ENCODE peak calls at places on chromosomes 7 and 10, in nine cellular contexts. One of them, this sample, is unnamed. For H3K4me1, the result is how much of the 10 kb centered on the place peaks cover.

GRCh38 chr10:51920672-51921071 is 221.3 kb upstream of the CSTF2T start:
- DNase-seq in mesendoderm: no peak
- DNase-seq in OCI-LY7: no peak
- DNase-seq in CD8-positive, alpha-beta memory T cell: no peak
- DNase-seq in CD4-positive, CD25-positive, alpha-beta regulatory T cell: no peak
- DNase-seq in A549: no peak
- DNase-seq in CD4-positive, alpha-beta memory T cell: no peak
- DNase-seq in psoas muscle: no peak
- DNase-seq in astrocyte: no peak
- DNase-seq in this sample: no peak

GRCh38 chr7:142880886-142881505 is 4.5 kb downstream of the TRPV6 start:
- DNase-seq in mesendoderm: peak
- DNase-seq in OCI-LY7: peak
- DNase-seq in CD8-positive, alpha-beta memory T cell: peak
- DNase-seq in CD4-positive, CD25-positive, alpha-beta regulatory T cell: peak
- DNase-seq in A549: peak
- DNase-seq in CD4-positive, alpha-beta memory T cell: peak
- DNase-seq in psoas muscle: no peak
- DNase-seq in astrocyte: no peak
- DNase-seq in this sample: peak

GRCh38 chr7:146709628-146710027 is 593.0 kb downstream of the CNTNAP2 start:
- DNase-seq in mesendoderm: no peak
- DNase-seq in OCI-LY7: no peak
- DNase-seq in CD8-positive, alpha-beta memory T cell: no peak
- DNase-seq in CD4-positive, CD25-positive, alpha-beta regulatory T cell: no peak
- DNase-seq in A549: no peak
- DNase-seq in CD4-positive, alpha-beta memory T cell: no peak
- DNase-seq in psoas muscle: no peak
- DNase-seq in astrocyte: no peak
- DNase-seq in this sample: peak

GRCh38 chr10:124010563-124011131 is 82.8 kb downstream of the CHST15 start:
- DNase-seq in mesendoderm: peak
- DNase-seq in OCI-LY7: no peak
- DNase-seq in CD8-positive, alpha-beta memory T cell: no peak
- DNase-seq in CD4-positive, CD25-positive, alpha-beta regulatory T cell: no peak
- DNase-seq in A549: no peak
- DNase-seq in CD4-positive, alpha-beta memory T cell: no peak
- DNase-seq in psoas muscle: no peak
- DNase-seq in astrocyte: no peak
- DNase-seq in this sample: peak

GRCh38 chr10:79004311-79004710 is 64.5 kb upstream of the ZMIZ1 start:
- DNase-seq in mesendoderm: no peak
- DNase-seq in OCI-LY7: no peak
- DNase-seq in CD8-positive, alpha-beta memory T cell: no peak
- DNase-seq in CD4-positive, CD25-positive, alpha-beta regulatory T cell: no peak
- DNase-seq in A549: no peak
- DNase-seq in CD4-positive, alpha-beta memory T cell: no peak
- DNase-seq in psoas muscle: no peak
- DNase-seq in astrocyte: no peak
- DNase-seq in this sample: no peak

GRCh38 chr7:22992874-22993840 is 20.8 kb downstream of the HYCC1 start:
- DNase-seq in mesendoderm: no peak
- DNase-seq in OCI-LY7: peak
- DNase-seq in CD8-positive, alpha-beta memory T cell: no peak
- DNase-seq in CD4-positive, CD25-positive, alpha-beta regulatory T cell: no peak
- DNase-seq in A549: no peak
- DNase-seq in CD4-positive, alpha-beta memory T cell: no peak
- DNase-seq in psoas muscle: no peak
- DNase-seq in astrocyte: no peak
- DNase-seq in this sample: no peak

GRCh38 chr10:132272061-132272766 is 35.5 kb downstream of the STK32C start:
- DNase-seq in mesendoderm: no peak
- DNase-seq in OCI-LY7: no peak
- DNase-seq in CD8-positive, alpha-beta memory T cell: no peak
- DNase-seq in CD4-positive, CD25-positive, alpha-beta regulatory T cell: no peak
- DNase-seq in A549: no peak
- DNase-seq in CD4-positive, alpha-beta memory T cell: no peak
- DNase-seq in psoas muscle: peak
- DNase-seq in astrocyte: peak
- DNase-seq in this sample: no peak

GRCh38 chr10:43985941-43986340 is 337.3 kb upstream of the ZNF32 start:
- DNase-seq in mesendoderm: no peak
- DNase-seq in OCI-LY7: no peak
- DNase-seq in CD8-positive, alpha-beta memory T cell: no peak
- DNase-seq in CD4-positive, CD25-positive, alpha-beta regulatory T cell: no peak
- DNase-seq in A549: no peak
- DNase-seq in CD4-positive, alpha-beta memory T cell: no peak
- DNase-seq in psoas muscle: no peak
- DNase-seq in astrocyte: no peak
- DNase-seq in this sample: no peak

GRCh38 chr7:100867040-100867795 is at the start of gene TRIP6:
- DNase-seq in mesendoderm: peak
- DNase-seq in OCI-LY7: no peak
- DNase-seq in CD8-positive, alpha-beta memory T cell: no peak
- DNase-seq in CD4-positive, CD25-positive, alpha-beta regulatory T cell: peak
- DNase-seq in A549: peak
- DNase-seq in CD4-positive, alpha-beta memory T cell: peak
- DNase-seq in psoas muscle: peak
- DNase-seq in astrocyte: peak
- DNase-seq in this sample: peak

GRCh38 chr10:36725581-36726520 is 399.5 kb upstream of the ANKRD30A start:
- DNase-seq in mesendoderm: peak
- DNase-seq in OCI-LY7: peak
- DNase-seq in CD8-positive, alpha-beta memory T cell: no peak
- DNase-seq in CD4-positive, CD25-positive, alpha-beta regulatory T cell: no peak
- DNase-seq in A549: peak
- DNase-seq in CD4-positive, alpha-beta memory T cell: no peak
- DNase-seq in psoas muscle: peak
- DNase-seq in astrocyte: peak
- DNase-seq in this sample: no peak

GRCh38 chr10:95896066-95896850 is 11.5 kb upstream of the CC2D2B start:
- DNase-seq in mesendoderm: peak
- DNase-seq in OCI-LY7: no peak
- DNase-seq in CD8-positive, alpha-beta memory T cell: no peak
- DNase-seq in CD4-positive, CD25-positive, alpha-beta regulatory T cell: no peak
- DNase-seq in A549: no peak
- DNase-seq in CD4-positive, alpha-beta memory T cell: no peak
- DNase-seq in psoas muscle: no peak
- DNase-seq in astrocyte: no peak
- DNase-seq in this sample: no peak

GRCh38 chr10:88472540-88472939 is 110.6 kb downstream of the RNLS start:
- DNase-seq in mesendoderm: peak
- DNase-seq in OCI-LY7: no peak
- DNase-seq in CD8-positive, alpha-beta memory T cell: no peak
- DNase-seq in CD4-positive, CD25-positive, alpha-beta regulatory T cell: no peak
- DNase-seq in A549: no peak
- DNase-seq in CD4-positive, alpha-beta memory T cell: no peak
- DNase-seq in psoas muscle: no peak
- DNase-seq in astrocyte: no peak
- DNase-seq in this sample: no peak

GRCh38 chr7:122887198-122887597 is 938 bp upstream of the CADPS2 start:
- DNase-seq in mesendoderm: peak
- DNase-seq in OCI-LY7: no peak
- DNase-seq in CD8-positive, alpha-beta memory T cell: no peak
- DNase-seq in CD4-positive, CD25-positive, alpha-beta regulatory T cell: no peak
- DNase-seq in A549: peak
- DNase-seq in CD4-positive, alpha-beta memory T cell: no peak
- DNase-seq in psoas muscle: peak
- DNase-seq in astrocyte: peak
- DNase-seq in this sample: no peak

GRCh38 chr10:13916384-13916947 is 329.7 kb downstream of the PRPF18 start:
- DNase-seq in mesendoderm: no peak
- DNase-seq in OCI-LY7: no peak
- DNase-seq in CD8-positive, alpha-beta memory T cell: no peak
- DNase-seq in CD4-positive, CD25-positive, alpha-beta regulatory T cell: no peak
- DNase-seq in A549: no peak
- DNase-seq in CD4-positive, alpha-beta memory T cell: no peak
- DNase-seq in psoas muscle: no peak
- DNase-seq in astrocyte: no peak
- DNase-seq in this sample: no peak

GRCh38 chr7:149868638-149869290 is 5.0 kb upstream of the ATP6V0E2 start:
- DNase-seq in mesendoderm: no peak
- DNase-seq in OCI-LY7: peak
- DNase-seq in CD8-positive, alpha-beta memory T cell: no peak
- DNase-seq in CD4-positive, CD25-positive, alpha-beta regulatory T cell: no peak
- DNase-seq in A549: no peak
- DNase-seq in CD4-positive, alpha-beta memory T cell: no peak
- DNase-seq in psoas muscle: no peak
- DNase-seq in astrocyte: no peak
- DNase-seq in this sample: no peak

DNA sequence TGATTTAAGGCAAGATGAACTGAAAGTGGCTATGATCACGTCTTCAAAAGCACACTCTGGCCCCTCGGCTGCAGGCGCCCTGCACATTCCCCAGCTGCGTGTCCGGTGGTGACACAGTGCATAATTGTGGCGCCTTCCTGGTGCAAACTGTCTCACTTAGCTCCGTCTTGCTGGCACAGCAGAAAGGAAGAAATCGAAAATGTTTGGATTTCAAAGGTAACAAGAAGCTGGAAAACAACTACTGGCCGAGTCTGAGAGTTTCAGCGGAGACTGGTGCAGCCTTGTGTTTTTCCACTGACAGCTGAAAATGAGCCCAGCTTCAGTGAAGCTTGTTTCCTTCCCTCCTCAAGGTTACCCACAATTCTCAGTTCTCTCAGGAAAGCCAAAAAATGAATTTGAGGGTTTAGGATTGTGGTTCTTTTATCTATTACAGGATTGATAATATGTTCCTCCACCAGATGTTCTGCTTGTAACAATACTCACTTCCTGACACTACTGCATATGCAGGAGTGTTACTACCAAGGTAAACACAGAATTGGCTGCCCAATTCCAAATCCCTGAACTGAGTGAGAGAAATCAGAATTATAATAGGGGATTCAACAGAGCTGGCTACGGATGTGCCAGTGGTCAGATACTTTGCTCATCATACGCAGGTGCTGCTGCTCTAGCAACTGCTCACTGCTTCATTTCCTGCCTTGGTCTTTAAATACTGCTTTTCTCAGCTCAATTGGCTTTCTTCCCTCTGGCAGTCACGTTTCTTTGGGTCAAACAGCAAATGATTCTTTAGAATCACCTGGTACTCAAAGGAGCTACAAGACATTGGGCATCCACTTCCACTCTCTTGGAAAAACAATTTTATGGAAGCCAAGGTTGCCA is 63.7 kb downstream of the TRUB1 start:
- DNase-seq in mesendoderm: no peak
- DNase-seq in OCI-LY7: peak
- DNase-seq in CD8-positive, alpha-beta memory T cell: no peak
- DNase-seq in CD4-positive, CD25-positive, alpha-beta regulatory T cell: no peak
- DNase-seq in A549: no peak
- DNase-seq in CD4-positive, alpha-beta memory T cell: no peak
- DNase-seq in psoas muscle: peak
- DNase-seq in astrocyte: peak
- DNase-seq in this sample: no peak
- H3K4me3 ChIP-seq in mesendoderm: no peak
- H3K4me3 ChIP-seq in OCI-LY7: peak
- H3K4me3 ChIP-seq in CD8-positive, alpha-beta memory T cell: no peak
- H3K4me3 ChIP-seq in CD4-positive, CD25-positive, alpha-beta regulatory T cell: no peak
- H3K4me3 ChIP-seq in A549: no peak
- H3K4me3 ChIP-seq in CD4-positive, alpha-beta memory T cell: no peak
- H3K4me3 ChIP-seq in psoas muscle: peak
- H3K4me3 ChIP-seq in astrocyte: peak
- H3K4me3 ChIP-seq in this sample: no peak

DNA sequence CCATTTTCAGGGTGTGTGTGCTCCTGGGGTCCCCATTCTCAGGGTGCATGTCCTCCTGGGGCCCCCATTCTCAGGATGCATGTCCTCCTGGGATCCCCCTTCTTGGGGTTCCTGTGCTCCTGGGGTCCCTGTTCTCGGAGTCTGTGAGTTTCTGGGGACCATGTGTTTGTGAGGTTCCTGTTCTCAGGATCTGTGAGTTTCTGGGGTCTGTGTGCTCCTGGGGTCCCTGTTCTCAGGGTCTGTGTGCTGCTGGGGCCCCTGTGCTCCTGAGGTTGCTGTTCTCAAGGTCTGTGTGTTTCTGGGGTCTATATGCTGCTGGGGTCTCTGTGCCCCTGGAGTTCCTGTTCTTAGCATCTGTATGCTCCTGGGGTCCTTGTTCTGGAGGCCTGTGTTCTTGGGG is 425.5 kb downstream of the GLRX3 start:
- DNase-seq in mesendoderm: no peak
- DNase-seq in OCI-LY7: no peak
- DNase-seq in CD8-positive, alpha-beta memory T cell: no peak
- DNase-seq in CD4-positive, CD25-positive, alpha-beta regulatory T cell: no peak
- DNase-seq in A549: no peak
- DNase-seq in CD4-positive, alpha-beta memory T cell: no peak
- DNase-seq in psoas muscle: no peak
- DNase-seq in astrocyte: no peak
- DNase-seq in this sample: no peak
- H3K4me1 ChIP-seq in mesendoderm: under half
- H3K4me1 ChIP-seq in OCI-LY7: under half
- H3K4me1 ChIP-seq in CD8-positive, alpha-beta memory T cell: under half
- H3K4me1 ChIP-seq in CD4-positive, CD25-positive, alpha-beta regulatory T cell: under half
- H3K4me1 ChIP-seq in A549: under half
- H3K4me1 ChIP-seq in CD4-positive, alpha-beta memory T cell: under half
- H3K4me1 ChIP-seq in psoas muscle: under half
- H3K4me1 ChIP-seq in astrocyte: under half
- H3K4me1 ChIP-seq in this sample: under half

DNA sequence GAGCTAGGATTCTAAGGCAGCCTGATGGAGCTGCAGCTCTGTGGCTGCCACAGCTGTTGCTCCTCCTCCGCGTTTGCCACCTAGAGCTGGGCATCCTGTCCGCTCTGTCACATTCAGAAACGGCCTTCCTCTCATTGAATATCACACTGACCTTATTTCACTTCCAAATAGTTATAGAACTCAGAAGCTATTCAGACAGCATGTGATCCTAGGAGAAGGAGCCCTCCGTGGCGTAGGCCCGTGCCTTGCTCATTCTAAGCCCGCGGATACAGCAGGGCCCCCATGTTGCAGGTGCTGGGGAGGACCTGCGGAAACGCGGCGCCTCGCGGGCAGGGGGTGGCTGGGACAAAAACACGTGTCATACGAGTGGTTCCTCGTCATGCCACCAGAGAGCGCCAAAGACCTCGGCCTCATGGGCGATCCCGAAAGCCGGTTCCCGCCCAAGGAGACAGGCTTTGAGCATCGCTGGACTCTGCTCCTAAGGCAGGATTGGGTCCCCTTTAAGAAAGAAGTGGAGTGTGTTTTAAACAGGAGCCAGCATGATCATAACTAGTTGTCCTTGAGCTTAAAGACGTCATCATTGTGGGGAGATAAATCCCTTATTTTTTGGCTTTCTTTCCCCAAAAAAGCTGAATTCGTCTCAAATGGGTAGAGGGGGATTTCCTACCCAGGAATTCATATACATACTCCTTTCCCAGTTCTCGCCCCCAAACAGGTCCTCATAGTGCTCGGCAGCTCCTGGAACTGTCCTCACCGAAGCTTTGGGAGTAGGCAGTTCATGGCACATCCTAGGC is 17.9 kb upstream of the FIGNL1 start:
- DNase-seq in mesendoderm: peak
- DNase-seq in OCI-LY7: peak
- DNase-seq in CD8-positive, alpha-beta memory T cell: peak
- DNase-seq in CD4-positive, CD25-positive, alpha-beta regulatory T cell: peak
- DNase-seq in A549: peak
- DNase-seq in CD4-positive, alpha-beta memory T cell: peak
- DNase-seq in psoas muscle: peak
- DNase-seq in astrocyte: peak
- DNase-seq in this sample: peak
- H3K4me3 ChIP-seq in mesendoderm: no peak
- H3K4me3 ChIP-seq in OCI-LY7: no peak
- H3K4me3 ChIP-seq in CD8-positive, alpha-beta memory T cell: peak
- H3K4me3 ChIP-seq in CD4-positive, CD25-positive, alpha-beta regulatory T cell: peak
- H3K4me3 ChIP-seq in A549: no peak
- H3K4me3 ChIP-seq in CD4-positive, alpha-beta memory T cell: peak
- H3K4me3 ChIP-seq in psoas muscle: peak
- H3K4me3 ChIP-seq in astrocyte: no peak
- H3K4me3 ChIP-seq in this sample: no peak

GRCh38 chr7:32670105-32670504 is 174.8 kb downstream of the AVL9 start:
- DNase-seq in mesendoderm: peak
- DNase-seq in OCI-LY7: no peak
- DNase-seq in CD8-positive, alpha-beta memory T cell: no peak
- DNase-seq in CD4-positive, CD25-positive, alpha-beta regulatory T cell: no peak
- DNase-seq in A549: peak
- DNase-seq in CD4-positive, alpha-beta memory T cell: no peak
- DNase-seq in psoas muscle: no peak
- DNase-seq in astrocyte: peak
- DNase-seq in this sample: no peak
- H3K4me1 ChIP-seq in mesendoderm: under half
- H3K4me1 ChIP-seq in OCI-LY7: under half
- H3K4me1 ChIP-seq in CD8-positive, alpha-beta memory T cell: under half
- H3K4me1 ChIP-seq in CD4-positive, CD25-positive, alpha-beta regulatory T cell: under half
- H3K4me1 ChIP-seq in A549: half or more
- H3K4me1 ChIP-seq in CD4-positive, alpha-beta memory T cell: under half
- H3K4me1 ChIP-seq in psoas muscle: under half
- H3K4me1 ChIP-seq in astrocyte: under half
- H3K4me1 ChIP-seq in this sample: under half